ENCODE peak calls at places on chromosomes 7 and 10, in six cellular contexts. D is RWPE2, I is GOT3, K is T-helper 9 cell, Q is globus pallidus, P is RPMI8226. A is an unnamed sample.

GRCh38 chr7:6367701-6368211 is 80.0 kb downstream of the DAGLB start:
- DNase-seq in Q (no peak), K (no peak), I (no peak), P (no peak), D (no peak), A (no peak)

GRCh38 chr10:65570143-65571010 is 1355.5 kb upstream of the LRRTM3 start:
- DNase-seq in Q (no peak), I (peak), D (no peak), K (no peak), P (peak), A (no peak)

GRCh38 chr10:71083457-71083975 is 128.9 kb upstream of the UNC5B start:
- DNase-seq in I (no peak), P (no peak), D (peak), K (no peak), Q (no peak), A (no peak)

GRCh38 chr7:96236198-96237039 is 85.5 kb downstream of the SLC25A13 start:
- DNase-seq in D (no peak), I (no peak), K (no peak), P (no peak), Q (no peak), A (peak)

GRCh38 chr10:110708776-110709443 is 64.8 kb downstream of the RBM20 start:
- DNase-seq in P (no peak), Q (no peak), D (no peak), K (no peak), I (no peak), A (no peak)

GRCh38 chr7:155255660-155256059 is 42.0 kb upstream of the INSIG1 start:
- DNase-seq in I (no peak), K (no peak), D (no peak), Q (no peak), P (no peak), A (no peak)

GRCh38 chr7:12570148-12570528 is 382 bp upstream of the SCIN start:
- DNase-seq in K (no peak), Q (no peak), I (no peak), D (no peak), P (peak), A (no peak)

GRCh38 chr7:66700633-66701131 is 39.9 kb upstream of the RABGEF1 start:
- DNase-seq in Q (no peak), D (no peak), I (no peak), P (no peak), K (no peak), A (no peak)

GRCh38 chr10:120782336-120782735 is 68.8 kb upstream of the WDR11 start:
- DNase-seq in K (no peak), D (no peak), P (no peak), I (no peak), Q (no peak), A (no peak)

GRCh38 chr10:120184547-120185337 is 272.3 kb upstream of the PLPP4 start:
- DNase-seq in K (no peak), I (no peak), Q (no peak), P (no peak), D (no peak), A (no peak)

GRCh38 chr10:17178006-17178405 is 23.5 kb downstream of the TRDMT1 start:
- DNase-seq in I (no peak), D (no peak), P (no peak), K (no peak), Q (no peak), A (no peak)

GRCh38 chr7:155007947-155008346 is 5.0 kb upstream of the PAXIP1 start:
- DNase-seq in Q (peak), I (no peak), D (no peak), K (no peak), P (no peak), A (no peak)

GRCh38 chr7:91685544-91685943 is 195.0 kb downstream of the MTERF1 start:
- DNase-seq in K (no peak), Q (no peak), I (no peak), P (no peak), D (no peak), A (no peak)

GRCh38 chr10:19310121-19310520 is 261.5 kb downstream of the MALRD1 start:
- DNase-seq in P (no peak), D (no peak), Q (no peak), I (no peak), K (no peak), A (no peak)

GRCh38 chr7:95630702-95631458 is 34.6 kb upstream of the PDK4 start:
- DNase-seq in Q (no peak), K (no peak), I (no peak), D (no peak), P (no peak), A (no peak)

GRCh38 chr10:84026821-84027257 is 112.5 kb upstream of the GHITM start:
- DNase-seq in Q (no peak), P (peak), I (no peak), K (no peak), D (no peak), A (no peak)

GRCh38 chr10:8059191-8059936 is 4.9 kb downstream of the GATA3 start:
- DNase-seq in K (no peak), P (no peak), D (no peak), Q (no peak), I (no peak), A (no peak)

GRCh38 chr10:36621346-36621745 is 504.1 kb upstream of the ANKRD30A start:
- DNase-seq in D (no peak), Q (no peak), P (no peak), I (no peak), K (no peak), A (no peak)

GRCh38 chr7:88302486-88302885 is 4.2 kb downstream of the STEAP4 start:
- DNase-seq in I (no peak), P (no peak), K (no peak), Q (no peak), D (no peak), A (no peak)

GRCh38 chr10:8275911-8276310 is 221.4 kb downstream of the GATA3 start:
- DNase-seq in Q (no peak), D (no peak), I (no peak), P (no peak), K (no peak), A (no peak)

GRCh38 chr7:139034855-139035587 is 821 bp downstream of the ZC3HAV1L start:
- DNase-seq in K (no peak), I (no peak), Q (no peak), P (no peak), D (no peak), A (no peak)

GRCh38 chr10:116055252-116055918 is 217.6 kb downstream of the GFRA1 start:
- DNase-seq in Q (no peak), D (no peak), P (no peak), I (no peak), K (no peak), A (no peak)

GRCh38 chr7:774161-775109 is 47.4 kb upstream of the PRKAR1B start:
- DNase-seq in P (no peak), D (peak), I (no peak), K (peak), Q (no peak), A (no peak)

GRCh38 chr10:100967332-100967731 is 2.0 kb upstream of the SEMA4G start:
- DNase-seq in D (no peak), P (no peak), K (no peak), I (no peak), Q (no peak), A (no peak)

GRCh38 chr10:125691160-125691981 is 8.4 kb upstream of the TEX36 start:
- DNase-seq in P (no peak), K (no peak), I (no peak), D (no peak), Q (no peak), A (no peak)

GRCh38 chr7:131674131-131674530 is 117.7 kb upstream of the PODXL start:
- DNase-seq in D (no peak), K (no peak), P (no peak), Q (no peak), I (no peak), A (no peak)

GRCh38 chr10:81995254-81995653 is 120.3 kb downstream of the NRG3 start:
- DNase-seq in K (no peak), D (no peak), I (no peak), P (no peak), Q (no peak), A (no peak)

GRCh38 chr7:74452748-74453320 is 872 bp upstream of the GTF2IRD1 start:
- DNase-seq in D (no peak), Q (no peak), I (no peak), P (no peak), K (peak), A (no peak)

A was measured in brain pericyte.